ENCODE peak calls at places on chromosomes 2 and 18, in nine cellular contexts. H, F, M, B, E, U, C, W and V are unnamed samples.

GRCh38 chr2:69771461-69771860 is 29.5 kb downstream of the ANXA4 start:
- DNase-seq in H (no peak), F (no peak), M (no peak), B (no peak), E (peak), U (no peak), C (no peak), W (no peak), V (no peak)

GRCh38 chr2:113012436-113013335 is 7.4 kb downstream of the IL36A start:
- DNase-seq in H (no peak), F (no peak), M (peak), B (peak), E (peak), U (no peak), C (no peak), W (no peak), V (peak)

GRCh38 chr18:8224576-8224975 is 384.7 kb upstream of the RAB12 start:
- DNase-seq in H (no peak), F (no peak), M (no peak), B (no peak), E (no peak), U (no peak), C (no peak), W (no peak), V (peak)

GRCh38 chr2:36568533-36569246 is 29.3 kb downstream of the FEZ2 start:
- DNase-seq in H (no peak), F (peak), M (peak), B (peak), E (peak), U (no peak), C (no peak), W (no peak), V (peak)

GRCh38 chr18:6313427-6313826 is 101.3 kb downstream of the L3MBTL4 start:
- DNase-seq in H (no peak), F (no peak), M (no peak), B (no peak), E (no peak), U (no peak), C (no peak), W (no peak), V (no peak)

GRCh38 chr18:42611134-42611533 is 504.4 kb downstream of the RIT2 start:
- DNase-seq in H (no peak), F (no peak), M (no peak), B (no peak), E (no peak), U (no peak), C (no peak), W (no peak), V (no peak)

GRCh38 chr2:233331536-233331935 is 22.8 kb upstream of the DGKD start:
- DNase-seq in H (no peak), F (no peak), M (no peak), B (no peak), E (no peak), U (peak), C (peak), W (peak), V (no peak)

GRCh38 chr2:176096986-176097819 is 2.4 kb upstream of the HOXD12 start:
- DNase-seq in H (no peak), F (peak), M (no peak), B (peak), E (peak), U (peak), C (peak), W (peak), V (peak)

GRCh38 chr2:150681120-150681796 is 193.8 kb upstream of the RND3 start:
- DNase-seq in H (no peak), F (peak), M (peak), B (peak), E (peak), U (no peak), C (no peak), W (no peak), V (peak)

GRCh38 chr2:241007880-241008710 is 9.7 kb downstream of the SNED1 start:
- DNase-seq in H (no peak), F (no peak), M (no peak), B (no peak), E (no peak), U (peak), C (peak), W (no peak), V (no peak)

GRCh38 chr2:227163998-227164744 is at the start of the genes COL4A3 and COL4A4:
- DNase-seq in H (no peak), F (no peak), M (peak), B (no peak), E (peak), U (peak), C (peak), W (no peak), V (no peak)

GRCh38 chr18:11260963-11261441 is 111.6 kb upstream of the PIEZO2 start:
- DNase-seq in H (no peak), F (no peak), M (peak), B (no peak), E (no peak), U (no peak), C (no peak), W (no peak), V (no peak)

GRCh38 chr18:61398961-61399632 is 65.9 kb downstream of the CDH20 start:
- DNase-seq in H (no peak), F (peak), M (peak), B (peak), E (peak), U (no peak), C (no peak), W (no peak), V (peak)

GRCh38 chr2:34601561-34601960 is 1002.5 kb upstream of the FAM98A start:
- DNase-seq in H (no peak), F (no peak), M (no peak), B (no peak), E (no peak), U (no peak), C (no peak), W (no peak), V (no peak)

GRCh38 chr2:203547356-203547755 is 12.3 kb upstream of the RAPH1 start:
- DNase-seq in H (no peak), F (no peak), M (no peak), B (no peak), E (no peak), U (no peak), C (no peak), W (no peak), V (no peak)

GRCh38 chr2:102735431-102736130 is 26.2 kb upstream of the TMEM182 start:
- DNase-seq in H (no peak), F (no peak), M (peak), B (peak), E (peak), U (no peak), C (no peak), W (no peak), V (peak)

GRCh38 chr2:166238176-166238575 is 110.4 kb upstream of the SCN1A start:
- DNase-seq in H (no peak), F (no peak), M (no peak), B (no peak), E (no peak), U (no peak), C (no peak), W (no peak), V (peak)

GRCh38 chr2:209768557-209768956 is 3.1 kb upstream of the UNC80 start:
- DNase-seq in H (no peak), F (no peak), M (no peak), B (no peak), E (no peak), U (no peak), C (no peak), W (no peak), V (no peak)

GRCh38 chr2:62010632-62011276 is 105.3 kb downstream of the COMMD1 start:
- DNase-seq in H (no peak), F (no peak), M (peak), B (no peak), E (no peak), U (no peak), C (no peak), W (no peak), V (no peak)

GRCh38 chr2:124476291-124476690 is 451.2 kb downstream of the CNTNAP5 start:
- DNase-seq in H (no peak), F (no peak), M (peak), B (peak), E (no peak), U (no peak), C (no peak), W (no peak), V (peak)

GRCh38 chr2:113720167-113720566 is 36.3 kb downstream of the SLC35F5 start:
- DNase-seq in H (no peak), F (no peak), M (peak), B (peak), E (peak), U (no peak), C (no peak), W (no peak), V (peak)

GRCh38 chr18:68779169-68779568 is 18.7 kb upstream of the CCDC102B start:
- DNase-seq in H (no peak), F (no peak), M (no peak), B (peak), E (peak), U (no peak), C (no peak), W (no peak), V (peak)

GRCh38 chr2:8491296-8492048 is 190.4 kb upstream of the ID2 start:
- DNase-seq in H (no peak), F (no peak), M (no peak), B (peak), E (peak), U (no peak), C (no peak), W (no peak), V (no peak)

GRCh38 chr2:111986116-111986900 is 68.8 kb upstream of the TMEM87B start:
- DNase-seq in H (no peak), F (no peak), M (no peak), B (no peak), E (peak), U (no peak), C (no peak), W (no peak), V (no peak)

DNA sequence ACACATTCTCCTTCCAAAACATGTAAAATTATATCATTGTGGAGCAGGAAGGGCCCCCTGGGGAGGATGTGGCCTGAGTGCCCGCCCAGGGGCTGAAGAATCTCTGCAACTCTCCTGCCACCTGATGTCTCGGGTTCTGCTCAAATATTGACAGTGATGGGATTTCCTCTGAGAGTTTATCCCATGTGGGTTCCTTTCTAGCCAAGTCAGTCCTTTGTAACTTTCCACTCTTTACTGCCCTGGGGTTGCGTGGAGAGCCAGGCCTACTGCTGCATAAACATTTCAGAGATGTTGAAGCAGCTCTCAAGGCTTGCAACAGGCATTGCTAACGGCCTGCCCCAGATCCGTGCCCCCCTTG is 4.0 kb upstream of the RAB17 start:
- DNase-seq in H (no peak), F (no peak), M (no peak), B (no peak), E (no peak), U (no peak), C (peak), W (no peak), V (peak)
- TF ChIP-seq CTCF in H (no peak), F (no peak), M (no peak), B (no peak), E (no peak), U (no peak), C (no peak), W (no peak), V (no peak)

GRCh38 chr2:12096425-12096824 is 350.0 kb downstream of the LPIN1 start:
- DNase-seq in H (no peak), F (no peak), M (no peak), B (no peak), E (no peak), U (no peak), C (no peak), W (no peak), V (no peak)
- H3K4me3 ChIP-seq in H (no peak), F (no peak), M (no peak), B (no peak), E (no peak), U (no peak), C (no peak), W (no peak), V (no peak)

GRCh38 chr2:206245178-206245778 is 29.2 kb upstream of the ZDBF2 start:
- DNase-seq in H (no peak), F (no peak), M (no peak), B (no peak), E (no peak), U (no peak), C (no peak), W (no peak), V (no peak)

GRCh38 chr2:206255003-206255402 is 19.5 kb upstream of the ZDBF2 start:
- DNase-seq in H (no peak), F (no peak), M (no peak), B (no peak), E (no peak), U (no peak), C (no peak), W (no peak), V (no peak)

GRCh38 chr2:206253125-206253787 is 21.2 kb upstream of the ZDBF2 start:
- DNase-seq in H (no peak), F (no peak), M (no peak), B (no peak), E (no peak), U (no peak), C (no peak), W (no peak), V (no peak)

GRCh38 chr2:206250041-206250897 is 24.2 kb upstream of the ZDBF2 start:
- DNase-seq in H (no peak), F (no peak), M (no peak), B (peak), E (no peak), U (no peak), C (no peak), W (no peak), V (peak)
- TF ChIP-seq CTCF in H (no peak), F (no peak), M (no peak), B (peak), E (peak), U (no peak), C (no peak), W (no peak), V (peak)

DNA sequence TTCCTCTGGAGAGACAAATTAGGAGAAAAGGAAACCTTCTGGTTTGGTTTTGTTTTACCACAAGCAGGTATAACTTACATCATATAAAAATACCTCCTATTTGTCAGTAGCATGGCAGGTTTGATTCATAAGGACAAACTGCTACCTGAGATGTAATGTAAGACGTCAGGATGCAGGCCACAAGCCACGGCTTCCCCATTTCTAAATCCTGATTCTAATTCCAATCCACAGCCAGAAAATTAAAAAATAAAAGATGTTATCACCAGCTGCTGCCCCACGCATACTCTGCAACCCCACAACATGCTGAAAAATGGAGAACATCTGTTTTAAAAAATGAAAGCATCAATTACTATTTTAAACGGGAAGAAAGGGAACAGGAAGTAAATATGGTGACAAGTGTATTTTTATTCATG is 197.6 kb downstream of the BCL11A start:
- DNase-seq in H (no peak), F (no peak), M (no peak), B (no peak), E (no peak), U (no peak), C (no peak), W (no peak), V (no peak)
- H3K4me3 ChIP-seq in H (no peak), F (no peak), M (no peak), B (no peak), E (no peak), U (no peak), C (no peak), W (no peak), V (no peak)

GRCh38 chr2:45237850-45238542 is 228.7 kb upstream of the SIX2 start:
- DNase-seq in H (no peak), F (peak), M (peak), B (peak), E (peak), U (no peak), C (peak), W (no peak), V (peak)
- TF ChIP-seq CTCF in H (no peak), F (peak), M (peak), B (peak), E (peak), U (no peak), C (no peak), W (no peak), V (peak)

DNA sequence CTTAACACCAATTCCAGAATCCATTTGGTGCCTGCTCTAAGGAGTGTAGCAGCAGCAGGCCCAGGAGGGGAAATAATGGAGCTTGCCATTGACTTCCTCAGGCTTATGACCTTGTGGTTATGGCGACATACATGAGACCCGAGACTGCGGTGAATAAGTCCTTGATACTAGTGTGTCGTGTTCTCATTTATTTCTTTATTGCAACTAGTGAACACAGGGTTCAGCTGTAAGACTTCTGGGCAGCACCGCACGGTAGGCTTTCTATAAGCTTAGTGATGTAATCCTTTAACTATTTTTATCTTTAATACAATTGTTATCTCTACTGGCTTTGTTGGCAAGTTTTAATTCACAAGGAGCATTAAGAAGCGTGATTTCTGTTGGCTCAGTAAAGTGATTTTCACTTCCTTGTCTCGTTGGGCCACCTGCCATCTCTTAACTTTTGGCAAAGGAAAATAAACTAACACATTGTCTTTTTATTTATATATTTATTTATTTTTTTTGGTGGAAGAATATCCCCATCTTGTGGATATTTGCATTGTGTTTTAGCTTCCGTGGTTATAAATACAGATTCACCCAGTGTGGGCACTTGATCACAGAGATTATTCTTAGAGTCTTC is 139.8 kb downstream of the LTBP1 start:
- DNase-seq in H (peak), F (no peak), M (peak), B (peak), E (peak), U (no peak), C (peak), W (no peak), V (peak)
- H3K4me3 ChIP-seq in H (no peak), F (no peak), M (no peak), B (no peak), E (no peak), U (no peak), C (no peak), W (no peak), V (no peak)

DNA sequence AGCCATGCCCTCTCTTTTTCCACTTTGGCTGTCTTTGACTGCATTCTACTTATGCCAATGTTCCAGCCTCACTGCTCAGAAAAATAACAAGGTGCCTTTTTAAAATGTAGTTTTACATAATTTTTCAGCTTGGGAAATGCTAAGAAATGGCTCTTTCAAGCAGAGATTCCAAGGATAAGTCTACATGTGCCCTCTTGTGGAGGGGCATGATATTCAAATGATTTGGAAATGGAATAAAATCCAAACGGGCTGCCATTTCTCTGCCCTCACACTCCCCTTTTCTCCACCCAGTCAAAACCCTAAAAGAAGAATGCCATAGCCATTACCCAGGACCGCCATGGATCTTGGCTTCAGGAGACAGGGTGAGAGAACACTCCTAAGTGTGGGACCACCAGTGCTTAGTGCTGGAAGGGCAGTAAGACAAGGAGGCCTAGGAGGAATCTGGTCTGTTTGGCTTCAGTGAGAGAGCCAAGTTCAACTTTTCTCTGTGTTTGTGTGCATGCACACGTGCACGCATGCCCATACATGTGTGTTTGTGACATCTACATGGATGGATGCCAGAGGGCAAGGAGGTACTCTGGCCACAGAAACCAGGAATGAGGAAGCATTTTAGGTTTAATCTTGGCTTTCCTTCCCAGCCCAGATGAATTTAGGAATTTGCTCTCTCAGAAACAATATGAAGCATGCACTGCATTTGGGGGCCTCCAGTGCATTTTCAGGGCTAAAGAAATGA is 174.0 kb upstream of the SLC14A2 start:
- DNase-seq in H (no peak), F (no peak), M (no peak), B (peak), E (peak), U (no peak), C (no peak), W (no peak), V (peak)
- TF ChIP-seq CTCF in H (peak), F (peak), M (peak), B (peak), E (peak), U (no peak), C (no peak), W (no peak), V (peak)

DNA sequence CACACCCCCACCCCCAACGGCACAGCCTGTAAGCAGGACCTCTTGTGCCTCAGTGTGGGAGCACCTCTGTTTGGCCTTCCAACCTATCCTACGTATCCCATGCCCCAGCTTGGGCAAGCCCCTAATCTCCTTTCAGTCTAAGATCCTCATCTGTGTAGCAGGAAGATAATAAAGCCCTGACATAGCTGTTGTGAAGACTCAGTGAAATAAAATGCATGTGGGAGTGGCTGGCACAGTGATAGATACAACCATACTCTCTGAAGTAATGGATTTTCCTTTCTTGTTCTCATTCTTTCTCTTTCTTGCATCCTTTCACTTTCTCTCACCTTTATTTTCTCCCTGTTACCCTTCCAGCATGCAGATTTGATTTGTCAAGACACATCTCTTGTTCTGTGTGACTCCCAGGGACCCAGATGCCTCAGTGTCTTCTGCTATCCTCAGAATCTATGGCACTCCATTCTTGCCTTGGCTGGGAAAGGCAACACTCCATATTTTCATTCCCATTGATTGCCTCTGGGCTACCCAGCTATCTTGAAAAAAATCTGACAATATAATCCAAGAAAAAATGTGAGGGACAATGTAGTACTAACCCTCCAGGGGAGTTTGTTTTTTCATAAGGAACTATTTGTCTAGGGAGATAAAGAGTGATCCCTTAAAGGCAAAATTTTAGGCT is 207.2 kb upstream of the SETBP1 start:
- DNase-seq in H (no peak), F (no peak), M (peak), B (no peak), E (no peak), U (no peak), C (no peak), W (no peak), V (no peak)
- H3K4me3 ChIP-seq in H (no peak), F (no peak), M (no peak), B (no peak), E (no peak), U (no peak), C (no peak), W (no peak), V (no peak)

GRCh38 chr18:39496986-39497385 is 1931.4 kb upstream of the CELF4 start:
- DNase-seq in H (no peak), F (no peak), M (no peak), B (no peak), E (no peak), U (no peak), C (no peak), W (no peak), V (no peak)

GRCh38 chr18:39489426-39489825 is 1923.8 kb upstream of the CELF4 start:
- DNase-seq in H (no peak), F (no peak), M (peak), B (peak), E (peak), U (no peak), C (no peak), W (no peak), V (peak)

GRCh38 chr18:39491408-39491807 is 1925.8 kb upstream of the CELF4 start:
- DNase-seq in H (no peak), F (no peak), M (peak), B (peak), E (no peak), U (no peak), C (no peak), W (no peak), V (no peak)

GRCh38 chr18:39497819-39498218 is 1932.2 kb upstream of the CELF4 start:
- DNase-seq in H (no peak), F (no peak), M (no peak), B (no peak), E (no peak), U (no peak), C (no peak), W (no peak), V (no peak)

GRCh38 chr18:39494211-39494896 is 1928.8 kb upstream of the CELF4 start:
- DNase-seq in H (no peak), F (no peak), M (no peak), B (no peak), E (no peak), U (no peak), C (no peak), W (no peak), V (no peak)
- TF ChIP-seq CTCF in H (no peak), F (no peak), M (no peak), B (no peak), E (no peak), U (no peak), C (no peak), W (no peak), V (no peak)